ENCODE peak calls at places on chromosomes 6 and 20, in nine cellular contexts. G is left ventricle myocardium inferior; M is A673; O is IMR-90; Z is CD8-positive, alpha-beta T cell; D is ascending aorta; U is HCT116; Y is upper lobe of right lung; B is AG04450. P is an unnamed sample. For H3K9me3, the result is how much of the 10 kb centered on the place peaks cover.

GRCh38 chr6:72740135-72740534 is 118.3 kb downstream of the KCNQ5 start:
- DNase-seq in G (no peak), M (no peak), O (no peak), Z (no peak), D (no peak), U (no peak), Y (no peak), B (no peak), P (no peak)

GRCh38 chr6:1679691-1680068 is 70.0 kb downstream of the FOXC1 start:
- DNase-seq in G (no peak), M (no peak), O (no peak), Z (no peak), D (no peak), U (no peak), Y (no peak), B (no peak), P (no peak)

GRCh38 chr20:1800777-1801176 is 94.4 kb upstream of the SIRPA start:
- DNase-seq in G (no peak), M (peak), O (peak), Z (no peak), D (no peak), U (no peak), Y (no peak), B (no peak), P (peak)

GRCh38 chr6:55632953-55633352 is 54.0 kb upstream of the HMGCLL1 start:
- DNase-seq in G (no peak), M (no peak), O (peak), Z (no peak), D (no peak), U (no peak), Y (no peak), B (no peak), P (no peak)

GRCh38 chr6:4979426-4979825 is 24.4 kb downstream of the RPP40 start:
- DNase-seq in G (no peak), M (no peak), O (no peak), Z (no peak), D (no peak), U (no peak), Y (no peak), B (no peak), P (no peak)

GRCh38 chr6:124928831-124929230 is 33.4 kb upstream of the RNF217 start:
- DNase-seq in G (no peak), M (no peak), O (no peak), Z (no peak), D (no peak), U (no peak), Y (no peak), B (no peak), P (no peak)

GRCh38 chr20:20204326-20204725 is 152.0 kb downstream of the CFAP61 start:
- DNase-seq in G (no peak), M (no peak), O (no peak), Z (no peak), D (no peak), U (no peak), Y (no peak), B (no peak), P (no peak)

GRCh38 chr6:47256981-47257730 is 52.5 kb downstream of the TNFRSF21 start:
- DNase-seq in G (no peak), M (no peak), O (no peak), Z (no peak), D (no peak), U (no peak), Y (no peak), B (no peak), P (no peak)

GRCh38 chr6:43012364-43012763 is 1.4 kb downstream of the MEA1 start:
- DNase-seq in G (no peak), M (no peak), O (no peak), Z (no peak), D (no peak), U (no peak), Y (no peak), B (no peak), P (no peak)

GRCh38 chr20:23684261-23684660 is 4.6 kb downstream of the CST4 start:
- DNase-seq in G (no peak), M (no peak), O (no peak), Z (no peak), D (peak), U (no peak), Y (no peak), B (no peak), P (no peak)

GRCh38 chr20:33051333-33051732 is 2.4 kb upstream of the BPIFB3 start:
- DNase-seq in G (no peak), M (no peak), O (no peak), Z (no peak), D (no peak), U (no peak), Y (no peak), B (no peak), P (peak)

GRCh38 chr20:38635721-38636285 is 34.2 kb downstream of the ARHGAP40 start:
- DNase-seq in G (no peak), M (peak), O (peak), Z (no peak), D (no peak), U (no peak), Y (no peak), B (no peak), P (no peak)

GRCh38 chr6:128827675-128828464 is 55.1 kb upstream of the LAMA2 start:
- DNase-seq in G (no peak), M (no peak), O (peak), Z (no peak), D (no peak), U (no peak), Y (no peak), B (peak), P (no peak)

GRCh38 chr20:59648720-59649119 is 44.4 kb downstream of the PHACTR3 start:
- DNase-seq in G (no peak), M (no peak), O (no peak), Z (no peak), D (no peak), U (no peak), Y (no peak), B (no peak), P (no peak)

GRCh38 chr20:59647271-59647670 is 42.9 kb downstream of the PHACTR3 start:
- DNase-seq in G (no peak), M (no peak), O (no peak), Z (no peak), D (no peak), U (no peak), Y (no peak), B (no peak), P (no peak)

GRCh38 chr20:59646487-59646886 is 42.1 kb downstream of the PHACTR3 start:
- DNase-seq in G (no peak), M (no peak), O (no peak), Z (no peak), D (no peak), U (no peak), Y (no peak), B (no peak), P (no peak)

GRCh38 chr20:59652381-59652780 is 48.0 kb downstream of the PHACTR3 start:
- DNase-seq in G (no peak), M (no peak), O (no peak), Z (no peak), D (no peak), U (no peak), Y (no peak), B (no peak), P (no peak)

DNA sequence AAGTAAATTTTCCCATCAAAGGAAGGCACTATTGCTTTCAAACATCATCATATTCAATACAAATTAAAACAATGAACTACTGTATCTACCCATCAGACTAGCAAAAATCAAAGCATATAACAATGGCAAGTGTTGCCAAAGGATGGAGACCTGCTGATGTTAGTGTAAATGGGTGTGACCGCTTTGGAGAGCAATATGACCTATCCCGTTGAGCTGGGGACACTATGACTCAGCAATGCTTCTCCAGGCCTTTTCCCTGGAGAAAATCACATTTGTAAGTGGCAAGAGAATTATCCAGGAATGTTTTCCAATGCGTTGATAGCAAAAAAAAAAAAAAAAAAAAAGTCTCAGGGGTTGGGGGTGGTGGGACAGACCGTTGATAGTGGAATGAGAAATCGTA is 46.1 kb downstream of the PHACTR3 start:
- DNase-seq in G (no peak), M (no peak), O (no peak), Z (no peak), D (no peak), U (no peak), Y (no peak), B (no peak), P (no peak)
- H3K9me3 ChIP-seq in G (under half), M (under half), O (under half), Z (under half), D (under half), U (under half), Y (under half), B (under half), P (under half)

DNA sequence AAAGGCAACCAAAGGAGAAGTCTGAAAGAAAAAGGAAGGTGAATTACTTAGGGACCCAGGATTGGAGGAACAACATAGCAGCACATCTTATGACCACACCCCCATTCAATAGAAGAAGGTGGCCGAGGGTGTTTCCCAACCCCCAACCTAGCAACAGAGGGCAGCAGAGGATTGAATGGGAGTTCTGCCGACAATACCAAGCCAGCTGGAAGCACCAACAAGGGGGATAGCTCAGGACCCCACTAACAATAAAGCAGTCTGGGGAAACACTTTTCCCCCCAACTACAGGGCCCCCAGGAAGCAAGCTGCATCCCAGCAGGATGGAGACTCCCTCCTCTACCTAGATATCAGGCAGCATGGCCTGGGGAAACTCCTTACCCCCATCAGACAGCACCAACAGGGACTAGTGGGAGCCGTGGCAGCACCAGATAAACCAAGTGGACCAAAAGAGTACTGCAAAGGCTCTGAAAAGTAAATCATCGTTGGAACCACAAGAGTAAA is 67.7 kb downstream of the ZHX3 start:
- DNase-seq in G (no peak), M (peak), O (peak), Z (no peak), D (no peak), U (no peak), Y (no peak), B (no peak), P (peak)
- H3K27ac ChIP-seq in G (peak), M (no peak), O (peak), Z (no peak), D (peak), U (no peak), Y (peak), B (peak), P (no peak)

GRCh38 chr20:12406978-12407377 is 489.3 kb downstream of the BTBD3 start:
- DNase-seq in G (no peak), M (no peak), O (no peak), Z (no peak), D (no peak), U (no peak), Y (no peak), B (no peak), P (no peak)

GRCh38 chr20:12404941-12405340 is 487.2 kb downstream of the BTBD3 start:
- DNase-seq in G (no peak), M (no peak), O (no peak), Z (no peak), D (no peak), U (no peak), Y (no peak), B (no peak), P (no peak)

GRCh38 chr20:12410783-12411182 is 493.1 kb downstream of the BTBD3 start:
- DNase-seq in G (no peak), M (no peak), O (no peak), Z (no peak), D (no peak), U (no peak), Y (no peak), B (no peak), P (no peak)

GRCh38 chr20:12411246-12411940 is 493.7 kb downstream of the BTBD3 start:
- DNase-seq in G (no peak), M (no peak), O (no peak), Z (no peak), D (no peak), U (no peak), Y (no peak), B (no peak), P (no peak)

GRCh38 chr20:12409501-12409900 is 491.8 kb downstream of the BTBD3 start:
- DNase-seq in G (no peak), M (no peak), O (no peak), Z (no peak), D (no peak), U (no peak), Y (no peak), B (no peak), P (no peak)
- H3K9me3 ChIP-seq in G (half or more), M (under half), O (under half), Z (under half), D (under half), U (under half), Y (under half), B (under half), P (under half)

GRCh38 chr20:48586728-48587127 is 241.1 kb downstream of the PREX1 start:
- DNase-seq in G (no peak), M (no peak), O (no peak), Z (no peak), D (no peak), U (no peak), Y (no peak), B (no peak), P (no peak)

GRCh38 chr20:48583801-48584200 is 244.0 kb downstream of the PREX1 start:
- DNase-seq in G (no peak), M (no peak), O (no peak), Z (no peak), D (no peak), U (no peak), Y (peak), B (no peak), P (no peak)

GRCh38 chr20:48582361-48582991 is 245.3 kb downstream of the PREX1 start:
- DNase-seq in G (no peak), M (no peak), O (no peak), Z (no peak), D (no peak), U (no peak), Y (no peak), B (no peak), P (no peak)

GRCh38 chr20:48583171-48583570 is 244.6 kb downstream of the PREX1 start:
- DNase-seq in G (no peak), M (no peak), O (no peak), Z (no peak), D (no peak), U (no peak), Y (no peak), B (no peak), P (no peak)

DNA sequence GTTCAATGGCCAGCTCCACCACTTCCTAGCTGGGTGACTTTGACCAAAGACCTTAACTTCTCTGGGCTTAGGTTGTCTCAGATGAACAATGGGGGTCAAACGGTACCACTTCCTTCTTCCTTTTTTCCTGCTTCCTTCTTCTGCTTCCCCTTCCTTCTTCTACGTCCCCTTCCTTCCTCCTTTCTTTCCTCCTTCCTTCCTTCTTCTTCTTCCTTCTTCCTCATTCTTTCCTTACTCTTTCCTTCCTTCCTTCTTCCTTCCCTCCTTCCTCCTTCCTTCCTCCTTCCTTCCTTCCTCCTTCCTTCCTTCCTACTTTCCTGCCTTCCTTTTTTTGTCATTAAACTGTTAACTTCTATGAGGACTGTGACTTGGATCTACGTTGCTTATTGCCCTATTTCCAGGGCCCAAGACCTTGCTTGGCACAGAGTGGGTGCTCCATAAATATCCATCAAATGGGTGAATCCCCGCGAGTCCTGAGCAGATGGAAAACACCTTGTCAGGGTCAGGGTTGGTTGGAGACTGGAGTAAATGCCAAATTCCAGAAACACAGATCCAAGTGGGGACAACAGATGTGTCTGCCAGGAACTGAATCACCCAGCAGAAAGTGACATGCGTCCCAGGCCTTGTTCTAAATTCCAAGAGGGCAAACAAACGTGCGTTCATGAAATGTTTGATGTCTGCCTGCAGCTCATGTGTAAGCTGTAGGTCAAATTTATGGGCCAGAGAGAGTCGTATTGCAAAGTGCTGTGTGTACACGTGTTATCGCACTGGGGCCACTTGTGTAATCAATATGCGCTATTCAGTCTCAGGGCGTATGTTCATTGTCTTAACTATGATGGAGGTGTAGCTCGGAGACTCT is 243.2 kb downstream of the PREX1 start:
- DNase-seq in G (no peak), M (no peak), O (no peak), Z (no peak), D (no peak), U (no peak), Y (peak), B (no peak), P (no peak)
- H3K27ac ChIP-seq in G (no peak), M (no peak), O (no peak), Z (no peak), D (no peak), U (no peak), Y (no peak), B (no peak), P (no peak)

DNA sequence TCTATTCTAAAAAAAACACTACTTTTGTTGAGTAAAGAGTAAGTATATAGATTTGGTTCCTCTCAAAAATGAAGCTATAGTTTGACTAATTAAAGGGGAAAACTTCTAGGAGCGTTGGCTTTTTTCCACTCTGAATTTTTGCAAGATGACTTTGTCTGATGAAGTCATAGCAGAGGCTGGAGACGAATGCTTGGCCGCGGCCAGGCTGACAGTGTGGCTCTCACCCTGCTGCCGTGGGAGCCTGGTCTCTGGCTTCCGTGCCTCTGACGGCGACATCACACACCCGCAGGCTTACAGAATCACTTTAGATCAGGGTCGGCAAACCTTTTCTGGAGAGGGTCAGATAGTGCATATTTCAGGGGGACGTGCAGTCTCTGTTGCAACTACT is 144.9 kb downstream of the PHACTR3 start:
- DNase-seq in G (no peak), M (no peak), O (peak), Z (no peak), D (no peak), U (no peak), Y (no peak), B (no peak), P (no peak)
- H3K9me3 ChIP-seq in G (under half), M (under half), O (under half), Z (under half), D (under half), U (under half), Y (under half), B (under half), P (under half)

GRCh38 chr6:33192671-33193602 is 670 bp upstream of the COL11A2 start:
- DNase-seq in G (peak), M (no peak), O (no peak), Z (peak), D (no peak), U (no peak), Y (no peak), B (no peak), P (peak)
- H3K27ac ChIP-seq in G (peak), M (no peak), O (no peak), Z (no peak), D (peak), U (no peak), Y (no peak), B (no peak), P (no peak)

GRCh38 chr6:164252952-164253351 is 838.4 kb downstream of the QKI start:
- DNase-seq in G (no peak), M (no peak), O (no peak), Z (no peak), D (no peak), U (no peak), Y (no peak), B (no peak), P (peak)

GRCh38 chr6:164247106-164247505 is 832.6 kb downstream of the QKI start:
- DNase-seq in G (no peak), M (no peak), O (no peak), Z (no peak), D (no peak), U (no peak), Y (no peak), B (no peak), P (peak)

GRCh38 chr6:164252260-164252659 is 837.7 kb downstream of the QKI start:
- DNase-seq in G (no peak), M (no peak), O (no peak), Z (no peak), D (no peak), U (no peak), Y (no peak), B (no peak), P (no peak)
- H3K9me3 ChIP-seq in G (under half), M (under half), O (under half), Z (under half), D (under half), U (under half), Y (under half), B (under half), P (under half)